ENCODE peak calls at places on chromosomes 7 and 10, in ten cellular contexts. I, T, J, O, F, L, R, V, M and B are unnamed samples.

GRCh38 chr7:17130281-17131059 is 168.0 kb upstream of the AHR start:
- DNase-seq in I (no peak), T (peak), J (no peak), O (no peak), F (peak), L (no peak), R (no peak), V (peak), M (no peak), B (no peak)

GRCh38 chr10:3757638-3758490 is 27.1 kb downstream of the KLF6 start:
- DNase-seq in I (no peak), T (no peak), J (no peak), O (no peak), F (peak), L (no peak), R (peak), V (no peak), M (peak), B (no peak)

GRCh38 chr10:1712314-1712713 is 25.0 kb downstream of the ADARB2 start:
- DNase-seq in I (no peak), T (no peak), J (no peak), O (no peak), F (no peak), L (no peak), R (peak), V (no peak), M (peak), B (no peak)

GRCh38 chr7:112204072-112204775 is 2.0 kb downstream of the DOCK4 start:
- DNase-seq in I (no peak), T (peak), J (no peak), O (no peak), F (peak), L (no peak), R (no peak), V (peak), M (no peak), B (no peak)

GRCh38 chr10:103177123-103177522 is 15.9 kb downstream of the NT5C2 start:
- DNase-seq in I (no peak), T (no peak), J (no peak), O (no peak), F (no peak), L (no peak), R (no peak), V (no peak), M (no peak), B (no peak)

GRCh38 chr10:6482737-6483362 is 97.2 kb downstream of the PRKCQ start:
- DNase-seq in I (no peak), T (no peak), J (no peak), O (no peak), F (no peak), L (no peak), R (no peak), V (no peak), M (no peak), B (no peak)

GRCh38 chr10:4474829-4475228 is 351.2 kb upstream of the AKR1E2 start:
- DNase-seq in I (no peak), T (no peak), J (no peak), O (no peak), F (peak), L (no peak), R (no peak), V (no peak), M (no peak), B (no peak)

GRCh38 chr7:142697270-142697669 is 52.0 kb upstream of the PRSS1 start:
- DNase-seq in I (no peak), T (no peak), J (no peak), O (no peak), F (no peak), L (no peak), R (no peak), V (no peak), M (no peak), B (no peak)

GRCh38 chr10:5665380-5666323 is 743 bp downstream of the ASB13 start:
- DNase-seq in I (peak), T (peak), J (peak), O (peak), F (no peak), L (no peak), R (no peak), V (peak), M (no peak), B (no peak)

GRCh38 chr10:97230146-97230545 is 44.4 kb upstream of the SLIT1 start:
- DNase-seq in I (no peak), T (no peak), J (no peak), O (no peak), F (peak), L (no peak), R (no peak), V (no peak), M (no peak), B (no peak)

GRCh38 chr10:89591796-89592271 is 53.2 kb downstream of the PANK1 start:
- DNase-seq in I (no peak), T (no peak), J (no peak), O (no peak), F (no peak), L (no peak), R (no peak), V (peak), M (peak), B (no peak)

GRCh38 chr7:3957735-3958491 is 656.9 kb downstream of the SDK1 start:
- DNase-seq in I (no peak), T (no peak), J (no peak), O (no peak), F (no peak), L (no peak), R (no peak), V (no peak), M (no peak), B (no peak)

GRCh38 chr10:17220652-17221100 is 7.4 kb upstream of the VIM start:
- DNase-seq in I (no peak), T (no peak), J (no peak), O (no peak), F (peak), L (no peak), R (no peak), V (no peak), M (no peak), B (no peak)

GRCh38 chr10:53052765-53053164 is 280.2 kb upstream of the MBL2 start:
- DNase-seq in I (no peak), T (no peak), J (no peak), O (no peak), F (no peak), L (no peak), R (no peak), V (no peak), M (no peak), B (no peak)

GRCh38 chr10:22334414-22335203 is 10.7 kb upstream of the SPAG6 start:
- DNase-seq in I (no peak), T (peak), J (no peak), O (no peak), F (no peak), L (no peak), R (no peak), V (no peak), M (no peak), B (no peak)

GRCh38 chr7:137717811-137718271 is 128.9 kb downstream of the DGKI start:
- DNase-seq in I (no peak), T (peak), J (no peak), O (no peak), F (no peak), L (no peak), R (no peak), V (peak), M (no peak), B (no peak)

GRCh38 chr7:30612658-30613265 is 18.1 kb downstream of the GARS1 start:
- DNase-seq in I (no peak), T (no peak), J (no peak), O (no peak), F (no peak), L (no peak), R (no peak), V (no peak), M (no peak), B (no peak)

GRCh38 chr10:80416401-80417098 is 8.2 kb downstream of the PRXL2A start:
- DNase-seq in I (no peak), T (no peak), J (no peak), O (no peak), F (no peak), L (no peak), R (no peak), V (peak), M (no peak), B (no peak)

GRCh38 chr10:112565434-112566053 is 118.5 kb downstream of the VTI1A start:
- DNase-seq in I (peak), T (peak), J (no peak), O (no peak), F (peak), L (no peak), R (peak), V (peak), M (no peak), B (no peak)

GRCh38 chr10:115844592-115844991 is 428.4 kb downstream of the GFRA1 start:
- DNase-seq in I (no peak), T (no peak), J (no peak), O (no peak), F (no peak), L (no peak), R (no peak), V (peak), M (no peak), B (no peak)

GRCh38 chr7:123114288-123114687 is 85.5 kb downstream of the SLC13A1 start:
- DNase-seq in I (no peak), T (no peak), J (no peak), O (no peak), F (no peak), L (no peak), R (no peak), V (no peak), M (no peak), B (no peak)

GRCh38 chr7:23662124-23662982 is 17.6 kb upstream of the FAM221A start:
- DNase-seq in I (no peak), T (peak), J (no peak), O (no peak), F (no peak), L (no peak), R (no peak), V (no peak), M (no peak), B (no peak)

GRCh38 chr7:67422601-67423000 is 426.0 kb downstream of the TYW1 start:
- DNase-seq in I (no peak), T (no peak), J (no peak), O (no peak), F (no peak), L (no peak), R (no peak), V (no peak), M (no peak), B (no peak)

GRCh38 chr10:97518601-97519043 is 19.9 kb downstream of the UBTD1 start:
- DNase-seq in I (no peak), T (no peak), J (no peak), O (no peak), F (no peak), L (no peak), R (no peak), V (peak), M (no peak), B (no peak)

GRCh38 chr7:19919156-19920085 is 146.0 kb upstream of the TMEM196 start:
- DNase-seq in I (no peak), T (no peak), J (no peak), O (no peak), F (no peak), L (no peak), R (no peak), V (no peak), M (no peak), B (no peak)

DNA sequence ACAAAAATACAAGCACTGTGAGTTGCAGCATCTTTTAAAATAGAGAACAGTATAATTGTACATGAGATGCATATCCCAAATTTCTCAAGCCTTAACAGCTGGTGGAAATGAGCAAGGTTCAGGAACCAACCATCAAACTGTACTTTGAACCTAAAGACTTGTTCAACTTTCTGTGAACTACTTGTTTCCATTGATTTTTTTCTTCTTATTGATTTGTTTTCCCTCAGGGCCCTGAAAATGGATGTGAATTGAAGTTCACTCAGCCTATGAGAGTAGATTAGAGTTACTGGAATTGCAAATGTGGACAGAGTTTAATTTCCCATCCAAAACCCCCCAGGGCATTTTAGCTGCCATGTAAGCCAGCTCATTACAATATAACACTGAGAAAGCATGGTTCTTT is 1105.7 kb downstream of the REEP3 start:
- DNase-seq in I (no peak), T (no peak), J (no peak), O (no peak), F (no peak), L (no peak), R (no peak), V (no peak), M (no peak), B (no peak)
- TF ChIP-seq CTCF in I (no peak), T (no peak), J (no peak), O (no peak), F (no peak), L (no peak), R (no peak), V (no peak), M (no peak), B (no peak)

DNA sequence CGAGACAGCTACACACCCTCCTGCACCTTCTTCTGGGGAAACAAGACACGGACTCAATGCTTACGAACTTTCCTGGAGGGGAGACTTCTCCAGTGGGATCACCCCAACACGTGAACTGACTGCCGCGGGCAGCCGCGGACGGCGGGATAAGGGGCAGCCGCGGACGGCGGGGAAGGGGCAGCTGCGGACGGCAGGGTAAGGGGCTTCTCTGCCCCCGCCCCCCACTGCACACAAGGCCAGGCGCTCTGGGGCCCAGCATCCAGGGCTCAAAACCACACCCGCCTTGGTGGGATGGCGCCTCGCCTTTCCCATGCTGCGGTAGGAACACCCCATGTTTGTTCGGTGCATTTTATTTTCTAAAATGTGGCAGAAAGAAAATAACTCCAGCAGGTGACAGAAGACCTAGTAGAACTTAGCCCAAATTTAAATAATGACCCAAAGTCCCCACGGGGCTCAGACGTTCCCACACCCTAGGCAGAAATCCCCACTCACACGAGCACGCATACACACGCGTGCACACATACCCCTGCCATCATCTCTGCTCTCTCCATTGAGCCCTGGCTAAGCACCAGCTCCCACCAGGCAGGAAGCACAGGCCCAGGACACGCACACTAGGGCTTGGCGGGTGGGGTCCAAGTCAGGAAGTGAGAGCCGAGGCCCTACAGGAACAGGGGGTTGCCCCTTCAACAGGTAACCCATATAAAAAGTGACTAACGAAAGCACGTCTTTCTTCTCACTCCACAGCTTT is 26.6 kb upstream of the GPR146 start:
- DNase-seq in I (no peak), T (no peak), J (no peak), O (no peak), F (no peak), L (no peak), R (no peak), V (no peak), M (no peak), B (no peak)
- TF ChIP-seq CTCF in I (no peak), T (no peak), J (no peak), O (no peak), F (no peak), L (no peak), R (no peak), V (no peak), M (no peak), B (no peak)

GRCh38 chr10:78970261-78970660 is 98.5 kb upstream of the ZMIZ1 start:
- DNase-seq in I (no peak), T (no peak), J (no peak), O (no peak), F (no peak), L (no peak), R (no peak), V (no peak), M (no peak), B (no peak)

GRCh38 chr10:78972160-78972946 is 96.4 kb upstream of the ZMIZ1 start:
- DNase-seq in I (peak), T (no peak), J (peak), O (peak), F (peak), L (peak), R (no peak), V (peak), M (peak), B (no peak)

GRCh38 chr10:78969719-78970118 is 99.0 kb upstream of the ZMIZ1 start:
- DNase-seq in I (peak), T (no peak), J (no peak), O (no peak), F (no peak), L (no peak), R (no peak), V (no peak), M (no peak), B (no peak)

GRCh38 chr10:78972947-78973900 is 95.5 kb upstream of the ZMIZ1 start:
- DNase-seq in I (peak), T (peak), J (peak), O (peak), F (peak), L (peak), R (peak), V (peak), M (peak), B (peak)

DNA sequence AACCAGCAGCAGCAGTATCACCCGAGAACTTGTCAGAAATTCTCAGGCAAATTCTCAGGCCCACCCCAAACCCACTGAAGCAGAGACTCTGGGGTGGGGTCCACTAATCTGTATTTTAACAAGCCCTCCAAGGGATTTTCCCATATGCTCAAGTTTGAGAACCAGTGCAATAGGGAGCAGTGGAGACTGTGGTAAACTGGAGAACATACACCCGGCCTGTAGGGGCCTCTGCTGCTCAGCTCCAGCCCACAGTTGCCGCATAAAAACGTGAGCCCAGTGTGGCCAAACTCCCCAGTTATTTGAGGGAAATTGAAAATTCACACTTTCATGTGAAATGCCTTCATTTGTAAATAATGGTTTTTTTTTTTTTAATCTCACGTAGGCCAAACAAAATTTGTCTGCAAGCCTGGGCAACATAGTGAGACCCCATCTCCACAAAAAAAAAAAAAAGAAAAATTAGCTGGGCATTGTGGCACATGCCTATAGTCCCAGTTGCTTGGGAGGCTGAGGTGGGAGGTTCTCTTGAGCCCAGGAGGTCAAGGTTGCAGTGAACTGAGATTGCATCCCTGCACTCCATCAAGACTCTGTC is 97.6 kb upstream of the ZMIZ1 start:
- DNase-seq in I (no peak), T (no peak), J (no peak), O (no peak), F (no peak), L (no peak), R (no peak), V (no peak), M (no peak), B (no peak)
- TF ChIP-seq CTCF in I (peak), T (no peak), J (no peak), O (no peak), F (peak), L (no peak), R (no peak), V (no peak), M (no peak), B (no peak)

GRCh38 chr7:99839560-99840011 is 11.8 kb downstream of the CYP3A43 start:
- DNase-seq in I (no peak), T (peak), J (no peak), O (no peak), F (peak), L (no peak), R (no peak), V (no peak), M (no peak), B (no peak)

GRCh38 chr7:99835189-99835588 is 7.4 kb downstream of the CYP3A43 start:
- DNase-seq in I (no peak), T (no peak), J (no peak), O (no peak), F (no peak), L (no peak), R (no peak), V (no peak), M (no peak), B (no peak)

GRCh38 chr7:99840136-99840869 is 12.5 kb downstream of the CYP3A43 start:
- DNase-seq in I (no peak), T (peak), J (no peak), O (no peak), F (peak), L (no peak), R (no peak), V (no peak), M (no peak), B (no peak)

GRCh38 chr7:99834382-99834781 is 6.6 kb downstream of the CYP3A43 start:
- DNase-seq in I (no peak), T (no peak), J (no peak), O (no peak), F (no peak), L (no peak), R (no peak), V (no peak), M (no peak), B (no peak)

DNA sequence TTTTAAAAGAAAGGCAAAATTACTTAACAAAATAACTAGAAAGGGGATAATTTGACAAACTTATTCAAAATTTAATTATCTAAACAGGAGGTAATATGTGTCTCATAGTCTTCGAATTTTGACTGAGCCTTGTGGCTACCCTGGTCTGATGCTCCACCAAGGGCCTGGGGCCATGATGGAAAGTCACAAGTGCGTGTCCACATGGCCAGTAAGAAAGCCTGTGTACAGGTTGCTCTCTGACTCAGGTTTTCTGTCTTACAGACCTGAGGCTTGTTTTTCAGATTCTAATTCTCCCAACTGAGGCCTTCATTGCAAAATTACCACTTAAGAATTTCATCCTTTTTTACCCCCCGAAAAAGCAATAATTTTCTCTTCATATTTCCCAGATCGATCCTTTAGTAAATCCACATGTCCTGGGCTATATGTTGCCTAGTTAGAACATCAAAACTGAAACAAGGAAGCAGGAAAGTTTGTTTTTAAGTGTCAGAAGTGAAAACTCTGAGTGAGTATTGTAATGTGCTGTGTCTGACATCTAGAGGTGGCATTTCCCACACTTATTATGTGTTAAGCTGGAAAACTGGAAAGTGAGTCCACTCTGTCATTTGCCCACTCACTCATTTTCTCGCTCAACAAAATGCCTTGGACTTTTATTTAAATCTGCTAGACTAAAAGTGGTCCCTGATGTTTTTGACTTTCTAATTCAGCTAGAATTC is 10.0 kb downstream of the CYP3A43 start:
- DNase-seq in I (no peak), T (no peak), J (no peak), O (no peak), F (peak), L (no peak), R (peak), V (peak), M (no peak), B (no peak)
- TF ChIP-seq CTCF in I (no peak), T (peak), J (peak), O (peak), F (peak), L (no peak), R (peak), V (peak), M (no peak), B (no peak)

GRCh38 chr10:44704616-44705015 is 206.5 kb upstream of the TMEM72 start:
- DNase-seq in I (no peak), T (no peak), J (no peak), O (no peak), F (no peak), L (no peak), R (no peak), V (no peak), M (no peak), B (no peak)
- TF ChIP-seq CTCF in I (no peak), T (no peak), J (no peak), O (no peak), F (no peak), L (no peak), R (no peak), V (no peak), M (no peak), B (no peak)

DNA sequence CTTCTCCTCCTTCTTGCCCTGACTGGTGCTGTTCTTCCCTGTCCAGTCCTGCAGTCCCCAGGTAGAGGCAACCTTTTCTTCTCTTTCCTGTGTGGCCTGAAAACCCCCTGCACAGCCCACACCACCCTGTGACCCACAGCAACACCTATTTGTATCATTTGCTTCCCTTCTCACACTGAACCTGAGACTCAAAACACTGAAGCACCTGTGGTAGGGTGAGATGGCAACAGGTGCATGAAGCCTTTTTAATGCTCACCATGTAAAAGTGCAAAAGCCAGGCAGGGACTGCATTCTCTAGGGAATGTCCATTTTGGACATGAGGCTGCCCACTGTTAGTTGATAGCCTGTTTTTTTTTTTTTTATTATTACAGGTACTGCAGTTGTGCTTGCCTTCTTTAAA is 71.4 kb downstream of the LRMDA start:
- DNase-seq in I (no peak), T (no peak), J (no peak), O (no peak), F (no peak), L (no peak), R (no peak), V (no peak), M (no peak), B (no peak)
- TF ChIP-seq CTCF in I (no peak), T (no peak), J (no peak), O (no peak), F (no peak), L (no peak), R (no peak), V (no peak), M (no peak), B (no peak)